ENCODE peak calls at places on chromosome 7, in nine cellular contexts. Q is mucosa of descending colon, X is tibial nerve, F is foreskin fibroblast, I is progenitor cell of endocrine pancreas, G is GM12878, Z is endothelial cell, W is brain microvascular endothelial cell, C is upper lobe of right lung. A is an unnamed sample.
A peak's percentile ranks its signal among the peaks of the same experiment; 100 is the strongest.

GRCh38 chr7:132783824-132784223 is 207.6 kb upstream of the PLXNA4 start:
- DNase-seq in Q (no peak), X (no peak), F (peak; percentile 63), I (no peak), G (no peak), Z (no peak), W (peak; percentile 89), C (no peak), A (no peak)

GRCh38 chr7:139181404-139181803 is 49.6 kb upstream of the UBN2 start:
- DNase-seq in Q (no peak), X (no peak), F (peak; percentile 24), I (no peak), G (no peak), Z (no peak), W (no peak), C (no peak), A (no peak)

GRCh38 chr7:92517626-92518025 is 10.7 kb downstream of the PEX1 start:
- DNase-seq in Q (no peak), X (no peak), F (peak; percentile 38), I (no peak), G (no peak), Z (no peak), W (peak; percentile 1), C (no peak), A (no peak)

GRCh38 chr7:129553861-129554530 is 51.7 kb downstream of the SMKR1 start:
- DNase-seq in Q (no peak), X (no peak), F (peak; percentile 50), I (no peak), G (no peak), Z (no peak), W (peak; percentile 12), C (no peak), A (no peak)

GRCh38 chr7:148334441-148334956 is 256.1 kb upstream of the C7orf33 start:
- DNase-seq in Q (no peak), X (no peak), F (no peak), I (no peak), G (no peak), Z (no peak), W (no peak), C (no peak), A (no peak)

GRCh38 chr7:137888254-137888653 is 41.5 kb upstream of the DGKI start:
- DNase-seq in Q (no peak), X (no peak), F (no peak), I (no peak), G (peak; percentile 19), Z (no peak), W (no peak), C (no peak), A (no peak)

GRCh38 chr7:14630048-14630447 is 272.5 kb downstream of the DGKB start:
- DNase-seq in Q (no peak), X (no peak), F (no peak), I (no peak), G (peak; percentile 2), Z (no peak), W (no peak), C (no peak), A (no peak)

GRCh38 chr7:100153713-100154519 is 4.6 kb downstream of the TRAPPC14 start:
- DNase-seq in Q (peak; percentile 81), X (no peak), F (no peak), I (no peak), G (no peak), Z (no peak), W (no peak), C (no peak), A (no peak)

GRCh38 chr7:42315631-42316030 is 78.6 kb upstream of the GLI3 start:
- DNase-seq in Q (no peak), X (no peak), F (peak; percentile 21), I (no peak), G (no peak), Z (no peak), W (peak; percentile 86), C (no peak), A (no peak)

GRCh38 chr7:44707558-44708230 is 41.0 kb upstream of the ZMIZ2 start:
- DNase-seq in Q (no peak), X (no peak), F (no peak), I (no peak), G (no peak), Z (no peak), W (no peak), C (no peak), A (no peak)

GRCh38 chr7:144050093-144050492 is 1.3 kb downstream of the OR2A5 start:
- DNase-seq in Q (no peak), X (no peak), F (no peak), I (no peak), G (no peak), Z (no peak), W (no peak), C (no peak), A (peak; percentile 19)

GRCh38 chr7:6637544-6638229 is 569 bp downstream of the ZNF316 start:
- DNase-seq in Q (peak; percentile 60), X (no peak), F (peak; percentile 14), I (peak; percentile 50), G (no peak), Z (peak; percentile 61), W (no peak), C (peak; percentile 79), A (peak; percentile 80)
- TF ChIP-seq CTCF in Q (no peak), X (no peak), F (no peak), I (peak; percentile 65), G (peak; percentile 39), Z (peak; percentile 23), W (peak; percentile 48), C (peak; percentile 46), A (peak; percentile 19)

GRCh38 chr7:40530292-40530691 is 395.5 kb downstream of the SUGCT start:
- DNase-seq in Q (no peak), X (no peak), F (peak; percentile 41), I (no peak), G (no peak), Z (no peak), W (no peak), C (no peak), A (no peak)
- TF ChIP-seq CTCF in Q (no peak), X (no peak), F (no peak), I (no peak), G (no peak), Z (no peak), W (no peak), C (no peak), A (no peak)

GRCh38 chr7:16420649-16421332 is 547 bp downstream of the CRPPA start:
- DNase-seq in Q (peak; percentile 89), X (peak; percentile 68), F (peak; percentile 81), I (peak; percentile 68), G (peak; percentile 45), Z (peak; percentile 75), W (peak; percentile 90), C (peak; percentile 94), A (no peak)
- TF ChIP-seq CTCF in Q (peak; percentile 10), X (peak; percentile 50), F (peak; percentile 24), I (peak; percentile 57), G (no peak), Z (no peak), W (peak; percentile 37), C (peak; percentile 39), A (no peak)

GRCh38 chr7:73909996-73910395 is 49.0 kb downstream of the TMEM270 start:
- DNase-seq in Q (no peak), X (no peak), F (no peak), I (no peak), G (no peak), Z (no peak), W (no peak), C (peak; percentile 49), A (no peak)
- TF ChIP-seq CTCF in Q (no peak), X (no peak), F (no peak), I (no peak), G (no peak), Z (no peak), W (no peak), C (no peak), A (no peak)

GRCh38 chr7:117375380-117375779 is 51.9 kb downstream of the ASZ1 start:
- DNase-seq in Q (no peak), X (no peak), F (no peak), I (no peak), G (no peak), Z (no peak), W (no peak), C (no peak), A (no peak)
- TF ChIP-seq CTCF in Q (no peak), X (no peak), F (peak; percentile 43), I (no peak), G (peak; percentile 22), Z (no peak), W (peak; percentile 43), C (no peak), A (no peak)

GRCh38 chr7:966291-967069 is 8.9 kb downstream of the COX19 start:
- DNase-seq in Q (peak; percentile 21), X (no peak), F (no peak), I (no peak), G (no peak), Z (no peak), W (no peak), C (no peak), A (no peak)

GRCh38 chr7:962401-963081 is 8.1 kb upstream of the ADAP1 start:
- DNase-seq in Q (peak; percentile 20), X (no peak), F (no peak), I (no peak), G (no peak), Z (no peak), W (no peak), C (peak; percentile 54), A (no peak)

GRCh38 chr7:963236-964078 is 9.0 kb upstream of the ADAP1 start:
- DNase-seq in Q (peak; percentile 33), X (no peak), F (no peak), I (no peak), G (no peak), Z (no peak), W (no peak), C (peak; percentile 67), A (no peak)

GRCh38 chr7:961546-962400 is 7.3 kb upstream of the ADAP1 start:
- DNase-seq in Q (peak; percentile 22), X (no peak), F (no peak), I (no peak), G (no peak), Z (no peak), W (no peak), C (peak; percentile 58), A (no peak)

GRCh38 chr7:964401-965231 is 10.1 kb upstream of the ADAP1 start:
- DNase-seq in Q (peak; percentile 35), X (no peak), F (no peak), I (no peak), G (no peak), Z (no peak), W (peak; percentile 82), C (peak; percentile 57), A (no peak)
- TF ChIP-seq CTCF in Q (no peak), X (no peak), F (peak; percentile 9), I (peak; percentile 17), G (no peak), Z (no peak), W (peak; percentile 55), C (no peak), A (no peak)

GRCh38 chr7:13032524-13032923 is 345.1 kb downstream of the ARL4A start:
- DNase-seq in Q (no peak), X (no peak), F (no peak), I (no peak), G (no peak), Z (no peak), W (no peak), C (no peak), A (no peak)
- TF ChIP-seq CTCF in Q (no peak), X (no peak), F (no peak), I (no peak), G (no peak), Z (no peak), W (no peak), C (no peak), A (no peak)

GRCh38 chr7:86904949-86905834 is 154.3 kb downstream of the ELAPOR2 start:
- DNase-seq in Q (no peak), X (no peak), F (peak; percentile 16), I (no peak), G (no peak), Z (peak; percentile 32), W (peak; percentile 32), C (no peak), A (no peak)
- TF ChIP-seq CTCF in Q (peak; percentile 32), X (peak; percentile 18), F (peak; percentile 56), I (peak; percentile 80), G (peak; percentile 67), Z (peak; percentile 35), W (peak; percentile 70), C (peak; percentile 30), A (peak; percentile 87)